ENCODE peak calls at places on chromosomes 3 and 15, in six cellular contexts. T is H1, M is A549, N is K562, Z is GM12878, D is IMR-90. L is an unnamed sample.

GRCh38 chr3:147654827-147655226 is 245.7 kb downstream of the ZIC1 start:
- DNase-seq in T (no peak), M (no peak), N (no peak), Z (no peak), D (no peak), L (no peak)

GRCh38 chr3:58175098-58175428 is 35.7 kb downstream of the DNASE1L3 start:
- DNase-seq in T (no peak), M (no peak), N (no peak), Z (no peak), D (no peak), L (no peak)

GRCh38 chr15:65980824-65981456 is 111.6 kb downstream of the RAB11A start:
- DNase-seq in T (peak), M (peak), N (peak), Z (no peak), D (peak), L (peak)

GRCh38 chr3:183506674-183507290 is 48.7 kb downstream of the KLHL6 start:
- DNase-seq in T (no peak), M (no peak), N (no peak), Z (no peak), D (no peak), L (no peak)

GRCh38 chr3:42078686-42079085 is 12.5 kb upstream of the TRAK1 start:
- DNase-seq in T (no peak), M (no peak), N (no peak), Z (no peak), D (no peak), L (no peak)

GRCh38 chr15:63610209-63610841 is 13.1 kb downstream of the FBXL22 start:
- DNase-seq in T (peak), M (peak), N (peak), Z (peak), D (peak), L (peak)

GRCh38 chr3:77038468-77038927 is 1.4 kb upstream of the ROBO2 start:
- DNase-seq in T (peak), M (peak), N (peak), Z (no peak), D (peak), L (peak)

GRCh38 chr3:129560269-129560787 is 17.4 kb downstream of the H1-8 start:
- DNase-seq in T (no peak), M (no peak), N (no peak), Z (no peak), D (peak), L (no peak)

GRCh38 chr3:122890077-122890484 is 95.2 kb downstream of the SLC49A4 start:
- DNase-seq in T (peak), M (no peak), N (no peak), Z (peak), D (peak), L (no peak)

GRCh38 chr3:23993556-23994246 is 48.6 kb downstream of the NR1D2 start:
- DNase-seq in T (no peak), M (no peak), N (no peak), Z (no peak), D (no peak), L (no peak)

GRCh38 chr3:38658886-38659285 is 9.4 kb upstream of the SCN5A start:
- DNase-seq in T (peak), M (no peak), N (no peak), Z (no peak), D (no peak), L (no peak)

GRCh38 chr3:184659797-184660301 is 52.0 kb downstream of the MAGEF1 start:
- DNase-seq in T (no peak), M (no peak), N (peak), Z (no peak), D (no peak), L (peak)

GRCh38 chr3:58288011-58288728 is 17.9 kb upstream of the RPP14 start:
- DNase-seq in T (no peak), M (peak), N (peak), Z (no peak), D (no peak), L (peak)

GRCh38 chr15:52162260-52162659 is 28.9 kb downstream of the GNB5 start:
- DNase-seq in T (no peak), M (no peak), N (no peak), Z (no peak), D (peak), L (no peak)

GRCh38 chr3:157329541-157329940 is 107.1 kb upstream of the PTX3 start:
- DNase-seq in T (no peak), M (no peak), N (no peak), Z (no peak), D (no peak), L (no peak)

GRCh38 chr3:56424885-56425284 is 43.4 kb downstream of the ERC2 start:
- DNase-seq in T (no peak), M (no peak), N (no peak), Z (no peak), D (no peak), L (no peak)

GRCh38 chr3:17140670-17141505 is 256.1 kb downstream of the PLCL2 start:
- DNase-seq in T (no peak), M (peak), N (no peak), Z (no peak), D (no peak), L (no peak)

GRCh38 chr3:160224256-160224655 is 966 bp upstream of the C3orf80 start:
- DNase-seq in T (peak), M (no peak), N (no peak), Z (no peak), D (no peak), L (no peak)

GRCh38 chr3:101163554-101163953 is 156.8 kb downstream of the IMPG2 start:
- DNase-seq in T (no peak), M (no peak), N (no peak), Z (no peak), D (no peak), L (no peak)

GRCh38 chr3:105238367-105238766 is 128.3 kb upstream of the ALCAM start:
- DNase-seq in T (no peak), M (no peak), N (no peak), Z (no peak), D (no peak), L (no peak)

GRCh38 chr3:105233056-105233455 is 133.7 kb upstream of the ALCAM start:
- DNase-seq in T (no peak), M (no peak), N (no peak), Z (no peak), D (peak), L (no peak)

GRCh38 chr3:105232536-105232935 is 134.2 kb upstream of the ALCAM start:
- DNase-seq in T (no peak), M (no peak), N (no peak), Z (no peak), D (peak), L (no peak)

GRCh38 chr3:105235785-105236184 is 130.9 kb upstream of the ALCAM start:
- DNase-seq in T (no peak), M (no peak), N (no peak), Z (no peak), D (no peak), L (no peak)
- TF ChIP-seq USF2 in T (no peak), M (no peak), N (no peak), Z (no peak), D (no peak), L (no peak)

DNA sequence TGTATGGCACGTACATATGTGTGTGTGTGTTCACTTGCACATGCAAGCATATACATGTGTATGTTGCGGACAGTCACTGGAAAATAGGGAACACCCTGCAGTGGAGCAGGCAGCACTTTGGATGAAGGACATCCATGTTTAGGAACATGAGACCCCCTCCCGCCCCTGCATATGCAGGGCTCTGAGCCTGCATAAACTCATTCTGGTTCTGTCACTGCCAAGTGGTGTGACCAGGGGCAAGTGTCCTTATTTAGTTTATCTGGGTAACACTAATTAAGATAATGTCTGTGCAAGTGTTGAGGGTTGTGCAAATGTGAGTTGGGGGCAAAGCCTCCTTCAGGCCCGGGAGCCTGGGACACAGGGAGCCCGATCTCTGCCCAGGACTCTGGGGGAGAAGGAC is 105.7 kb downstream of the CORO2B start:
- DNase-seq in T (no peak), M (no peak), N (no peak), Z (no peak), D (no peak), L (no peak)
- TF ChIP-seq CEBPB in T (no peak), M (no peak), N (no peak), Z (no peak), D (no peak), L (no peak)

DNA sequence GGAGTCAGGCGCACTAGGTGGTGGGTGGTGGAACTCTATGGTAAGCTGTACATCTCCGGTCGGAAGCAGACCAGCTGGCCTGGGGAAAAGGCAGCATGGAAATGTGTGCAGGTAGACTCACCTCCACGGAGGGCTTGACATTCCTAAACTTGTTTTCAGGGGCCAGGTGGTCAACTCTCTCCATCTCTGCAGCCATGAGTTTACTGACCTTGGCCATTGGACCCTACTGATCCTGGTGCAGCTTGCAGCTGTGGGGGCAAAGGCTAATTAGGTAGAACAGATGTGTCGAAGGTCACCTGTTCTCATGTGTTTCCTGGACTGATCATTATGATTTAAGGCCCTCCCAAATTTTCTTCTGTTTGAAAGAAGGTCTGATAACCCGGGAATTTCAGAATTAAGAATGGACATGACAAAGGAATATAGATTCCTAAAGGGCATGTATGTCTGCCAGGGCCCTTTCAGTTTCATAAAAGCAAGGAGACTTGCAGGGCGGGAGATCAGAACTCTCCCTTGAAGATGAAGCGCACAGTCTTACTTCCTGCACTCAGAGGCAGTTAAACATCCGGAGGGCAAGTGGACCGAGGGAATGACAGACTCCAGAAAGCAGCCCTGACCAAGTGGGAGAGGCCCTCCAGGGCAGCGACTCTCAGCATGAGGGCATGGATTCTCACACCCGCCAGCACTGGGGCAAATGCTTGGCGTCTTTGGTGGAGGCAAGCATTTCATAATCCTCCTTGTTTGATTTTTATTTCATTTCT is 56.1 kb upstream of the CMTM7 start:
- DNase-seq in T (no peak), M (no peak), N (no peak), Z (no peak), D (no peak), L (no peak)
- TF ChIP-seq USF2 in T (no peak), M (no peak), N (no peak), Z (no peak), D (no peak), L (no peak)

DNA sequence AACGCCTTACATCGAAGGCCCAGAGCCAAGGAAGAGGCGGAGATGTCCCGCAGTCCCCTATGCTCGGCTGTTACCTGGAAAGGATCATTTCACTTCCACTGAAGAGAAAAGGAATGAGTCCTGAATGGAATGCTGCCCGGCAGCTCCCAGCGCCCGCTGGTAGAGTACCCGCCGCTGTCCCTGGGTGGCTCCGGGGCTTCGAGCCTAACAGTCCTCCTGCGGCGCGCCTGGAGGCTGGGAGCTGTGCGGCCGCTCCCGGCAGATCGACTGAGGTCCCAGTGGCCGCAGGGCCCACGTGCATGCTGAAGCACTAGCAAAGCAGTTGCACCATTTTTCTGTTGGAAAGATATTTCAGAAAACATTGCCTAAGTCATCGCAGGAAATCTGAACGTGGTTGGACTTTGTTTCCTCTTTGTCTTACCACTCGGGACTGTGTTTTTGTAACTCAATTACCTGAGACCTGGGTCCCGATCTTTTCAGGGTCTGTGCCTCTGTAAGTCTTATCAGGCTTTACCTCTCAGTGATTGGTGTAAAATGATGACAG is 984 bp downstream of the RNU6-1 start:
- DNase-seq in T (peak), M (no peak), N (no peak), Z (no peak), D (no peak), L (peak)
- TF ChIP-seq CEBPB in T (no peak), M (no peak), N (no peak), Z (no peak), D (no peak), L (peak)

GRCh38 chr3:36025232-36025631 is 355.1 kb upstream of the STAC start:
- DNase-seq in T (no peak), M (no peak), N (no peak), Z (no peak), D (no peak), L (no peak)
- TF ChIP-seq USF2 in T (no peak), M (no peak), N (no peak), Z (no peak), D (no peak), L (no peak)

GRCh38 chr3:61530355-61530754 is 31.0 kb upstream of the PTPRG start:
- DNase-seq in T (no peak), M (peak), N (peak), Z (no peak), D (peak), L (peak)
- TF ChIP-seq CEBPB in T (no peak), M (no peak), N (no peak), Z (no peak), D (no peak), L (no peak)

GRCh38 chr15:51076142-51076897 is 18.4 kb downstream of the TNFAIP8L3 start:
- DNase-seq in T (no peak), M (no peak), N (peak), Z (no peak), D (no peak), L (no peak)

GRCh38 chr15:51076898-51077564 is 17.7 kb downstream of the TNFAIP8L3 start:
- DNase-seq in T (peak), M (no peak), N (no peak), Z (peak), D (no peak), L (no peak)

GRCh38 chr15:51074926-51075325 is 19.8 kb downstream of the TNFAIP8L3 start:
- DNase-seq in T (no peak), M (no peak), N (no peak), Z (no peak), D (no peak), L (no peak)

GRCh38 chr15:51077565-51078153 is 17.0 kb downstream of the TNFAIP8L3 start:
- DNase-seq in T (peak), M (no peak), N (peak), Z (peak), D (no peak), L (no peak)

GRCh38 chr15:51075364-51075763 is 19.3 kb downstream of the TNFAIP8L3 start:
- DNase-seq in T (no peak), M (no peak), N (no peak), Z (no peak), D (no peak), L (no peak)
- TF ChIP-seq USF2 in T (no peak), M (no peak), N (no peak), Z (no peak), D (no peak), L (no peak)

DNA sequence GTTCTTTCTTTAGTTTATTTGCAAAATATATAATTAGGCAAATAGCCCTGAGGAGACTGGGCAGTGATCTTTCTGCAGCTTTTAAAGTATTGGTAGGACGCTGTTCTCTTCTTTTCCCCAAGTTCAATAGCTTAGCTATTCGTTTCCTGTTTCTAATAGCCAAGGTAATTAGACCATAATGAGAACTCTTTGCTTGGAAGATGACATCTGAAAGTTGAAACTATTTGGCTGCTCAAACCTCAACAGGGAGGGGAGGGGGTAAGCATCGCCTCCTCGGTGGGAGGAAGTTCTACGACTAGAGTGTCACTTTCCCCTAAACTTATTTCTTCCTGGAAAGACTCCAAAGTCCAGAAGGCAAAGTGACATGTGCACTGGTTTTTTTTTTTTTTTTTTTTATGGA is 22.8 kb upstream of the ALDH1A3 start:
- DNase-seq in T (no peak), M (no peak), N (no peak), Z (no peak), D (no peak), L (no peak)
- TF ChIP-seq CEBPB in T (no peak), M (no peak), N (no peak), Z (no peak), D (no peak), L (no peak)

L was measured in HepG2.